ENCODE peak calls at places on chromosomes 2 and 18, in nine cellular contexts. K, O, V, N, M, Y, E, P and L are unnamed samples.

GRCh38 chr2:165471349-165471975 is 2.0 kb downstream of the CSRNP3 start:
- DNase-seq in M (no peak), O (no peak), E (no peak), K (no peak), V (no peak), N (no peak), P (peak), Y (peak), L (no peak)

GRCh38 chr2:172693037-172693436 is 42.6 kb upstream of the RAPGEF4 start:
- DNase-seq in O (peak), V (peak), Y (peak), E (no peak), M (peak), P (peak), N (no peak), K (peak), L (peak)

GRCh38 chr2:224574423-224575084 is 10.6 kb downstream of the CUL3 start:
- DNase-seq in Y (no peak), N (no peak), E (no peak), V (no peak), K (no peak), P (no peak), O (no peak), M (no peak), L (no peak)

GRCh38 chr2:98127229-98127989 is 40.4 kb downstream of the VWA3B start:
- DNase-seq in E (no peak), O (no peak), P (no peak), V (no peak), N (no peak), K (no peak), Y (no peak), M (no peak), L (no peak)

GRCh38 chr2:86193901-86194567 is 1.2 kb downstream of the IMMT start:
- DNase-seq in O (no peak), M (no peak), Y (no peak), V (no peak), K (peak), P (no peak), N (no peak), E (no peak), L (no peak)

GRCh38 chr2:86026744-86027065 is 79.0 kb downstream of the POLR1A start:
- DNase-seq in Y (no peak), M (no peak), P (no peak), K (no peak), N (no peak), E (no peak), V (no peak), O (no peak), L (no peak)

GRCh38 chr2:21891191-21891590 is 767.4 kb downstream of the TDRD15 start:
- DNase-seq in K (no peak), Y (no peak), E (no peak), V (no peak), P (no peak), O (no peak), N (no peak), M (no peak), L (no peak)

GRCh38 chr2:222707689-222708273 is 36.3 kb downstream of the MOGAT1 start:
- DNase-seq in E (no peak), M (no peak), K (no peak), Y (peak), N (peak), O (no peak), V (peak), P (no peak), L (no peak)

GRCh38 chr2:75200140-75200985 is 1.0 kb upstream of the TACR1 start:
- DNase-seq in P (no peak), O (peak), E (peak), K (no peak), M (peak), N (peak), Y (peak), V (peak), L (no peak)

GRCh38 chr2:234025475-234025874 is 25.0 kb upstream of the SPP2 start:
- DNase-seq in O (no peak), K (peak), N (peak), M (no peak), P (no peak), E (no peak), Y (no peak), V (no peak), L (no peak)

GRCh38 chr2:240990726-240991377 is 7.6 kb upstream of the SNED1 start:
- DNase-seq in E (peak), Y (no peak), O (peak), M (peak), V (no peak), K (no peak), P (no peak), N (no peak), L (no peak)

GRCh38 chr2:156896294-156896693 is 361.2 kb upstream of the GALNT5 start:
- DNase-seq in M (no peak), V (peak), O (no peak), N (peak), E (no peak), P (no peak), Y (no peak), K (no peak), L (no peak)

GRCh38 chr2:201419057-201419635 is 32.1 kb downstream of the TRAK2 start:
- DNase-seq in N (no peak), P (no peak), M (no peak), O (no peak), V (no peak), Y (no peak), E (no peak), K (no peak), L (no peak)

GRCh38 chr2:70344195-70344594 is 42.3 kb upstream of the FAM136A start:
- DNase-seq in M (no peak), V (peak), N (no peak), E (no peak), Y (no peak), P (no peak), O (no peak), K (no peak), L (no peak)

GRCh38 chr2:221318751-221319150 is 253.4 kb downstream of the EPHA4 start:
- DNase-seq in V (peak), O (no peak), E (no peak), N (no peak), M (no peak), K (no peak), Y (no peak), P (peak), L (no peak)

GRCh38 chr2:221323513-221323912 is 248.6 kb downstream of the EPHA4 start:
- DNase-seq in M (no peak), V (no peak), P (no peak), K (no peak), Y (no peak), O (no peak), N (no peak), E (no peak), L (no peak)

DNA sequence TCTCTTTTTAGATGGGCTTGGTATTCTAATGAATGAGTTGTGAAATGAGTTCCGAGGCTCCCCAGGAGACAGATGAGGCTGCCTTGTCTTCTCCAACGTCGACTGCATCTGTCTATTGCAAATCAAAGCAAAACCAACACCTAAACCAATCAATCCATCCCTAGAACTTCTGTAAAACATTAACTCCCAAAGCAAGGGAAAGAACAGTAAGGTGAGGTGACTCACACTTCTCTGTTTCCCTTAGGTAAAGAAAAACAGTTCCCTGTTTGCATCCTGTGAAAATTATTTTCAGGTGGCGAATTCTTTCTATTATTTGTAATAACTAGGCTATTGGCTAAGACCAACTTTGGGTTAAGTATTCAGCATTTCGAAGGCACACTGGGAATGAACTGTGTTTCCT is 249.4 kb downstream of the EPHA4 start:
- DNase-seq in M (no peak), O (no peak), K (no peak), N (no peak), E (no peak), P (no peak), Y (no peak), V (no peak), L (no peak)
- TF ChIP-seq CTCF in M (no peak), O (no peak), K (no peak), N (no peak), E (no peak), P (no peak), Y (no peak), V (no peak), L (no peak)

GRCh38 chr18:77360315-77361186 is 110.9 kb downstream of the GALR1 start:
- DNase-seq in M (no peak), Y (no peak), P (no peak), O (no peak), N (no peak), E (no peak), V (no peak), K (no peak), L (no peak)
- H3K4me3 ChIP-seq in M (no peak), Y (no peak), P (no peak), O (no peak), N (no peak), E (no peak), V (no peak), K (no peak), L (no peak)

GRCh38 chr18:5546660-5547059 is 2.9 kb upstream of the EPB41L3 start:
- DNase-seq in V (peak), E (no peak), M (no peak), Y (peak), N (peak), O (no peak), K (peak), P (no peak), L (no peak)
- TF ChIP-seq CTCF in V (peak), E (peak), M (peak), Y (peak), N (no peak), O (no peak), K (peak), P (peak), L (peak)

DNA sequence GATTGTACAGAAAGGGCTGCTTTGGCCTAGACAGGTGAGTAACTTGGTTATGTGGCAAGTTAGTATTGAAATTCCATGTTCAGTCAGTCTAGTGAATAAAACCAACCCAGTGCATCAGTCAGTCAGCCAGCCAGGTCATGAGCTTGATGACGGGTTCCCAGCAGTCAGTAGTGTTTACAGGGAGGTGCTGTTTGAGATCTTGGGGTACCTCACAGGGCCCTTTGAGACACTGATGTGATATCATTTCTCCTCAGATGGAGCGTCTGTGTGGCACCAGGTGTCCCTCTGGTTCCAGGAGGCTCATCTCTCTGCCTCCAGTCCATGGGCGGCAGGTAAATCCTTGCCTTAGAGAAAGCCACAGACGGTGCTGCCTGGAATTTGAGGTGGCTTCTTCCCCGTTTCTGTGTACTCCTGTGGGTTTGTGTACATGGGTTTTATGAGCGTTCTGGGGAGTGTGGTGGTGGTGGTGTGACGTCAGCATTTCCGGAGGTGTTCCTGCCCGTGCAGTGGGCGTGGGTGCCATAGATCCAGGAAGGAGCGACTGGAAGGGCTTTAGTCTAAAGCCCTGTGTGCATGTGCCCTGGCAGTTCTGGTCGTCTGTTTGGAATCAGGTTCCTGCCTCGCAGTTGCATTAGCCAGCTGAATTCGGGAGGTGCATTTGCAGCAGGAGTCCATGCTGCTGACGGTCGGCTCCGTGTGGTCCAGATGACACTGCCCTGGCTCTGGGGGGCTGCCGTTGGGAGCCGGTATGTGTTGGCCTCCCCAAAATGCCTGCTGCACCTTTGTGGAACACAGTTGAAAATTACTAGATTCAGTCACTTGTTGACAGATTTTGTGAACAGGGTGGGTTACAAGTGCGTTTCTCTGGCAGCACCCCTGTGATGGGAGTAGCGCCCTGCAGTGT is 2.1 kb downstream of the CTDP1 start:
- DNase-seq in O (no peak), E (no peak), V (no peak), P (no peak), N (no peak), M (no peak), K (peak), Y (no peak), L (no peak)
- H3K4me3 ChIP-seq in O (no peak), E (peak), V (no peak), P (no peak), N (no peak), M (no peak), K (peak), Y (no peak), L (no peak)

GRCh38 chr2:199943373-199943772 is 11.9 kb downstream of the TYW5 start:
- DNase-seq in V (no peak), M (no peak), N (no peak), K (no peak), E (no peak), O (no peak), Y (no peak), P (no peak), L (no peak)

GRCh38 chr2:199936554-199936953 is 18.7 kb downstream of the TYW5 start:
- DNase-seq in N (no peak), M (no peak), Y (no peak), O (no peak), V (no peak), E (no peak), K (no peak), P (no peak), L (no peak)

GRCh38 chr2:199946196-199946595 is 9.1 kb downstream of the TYW5 start:
- DNase-seq in P (no peak), K (no peak), Y (no peak), E (no peak), V (no peak), N (no peak), M (no peak), O (no peak), L (no peak)

GRCh38 chr2:199940373-199940772 is 14.9 kb downstream of the TYW5 start:
- DNase-seq in P (no peak), K (peak), Y (peak), M (no peak), E (no peak), O (no peak), N (peak), V (peak), L (no peak)
- TF ChIP-seq CTCF in P (peak), K (no peak), Y (peak), M (no peak), E (no peak), O (peak), N (peak), V (peak), L (peak)

DNA sequence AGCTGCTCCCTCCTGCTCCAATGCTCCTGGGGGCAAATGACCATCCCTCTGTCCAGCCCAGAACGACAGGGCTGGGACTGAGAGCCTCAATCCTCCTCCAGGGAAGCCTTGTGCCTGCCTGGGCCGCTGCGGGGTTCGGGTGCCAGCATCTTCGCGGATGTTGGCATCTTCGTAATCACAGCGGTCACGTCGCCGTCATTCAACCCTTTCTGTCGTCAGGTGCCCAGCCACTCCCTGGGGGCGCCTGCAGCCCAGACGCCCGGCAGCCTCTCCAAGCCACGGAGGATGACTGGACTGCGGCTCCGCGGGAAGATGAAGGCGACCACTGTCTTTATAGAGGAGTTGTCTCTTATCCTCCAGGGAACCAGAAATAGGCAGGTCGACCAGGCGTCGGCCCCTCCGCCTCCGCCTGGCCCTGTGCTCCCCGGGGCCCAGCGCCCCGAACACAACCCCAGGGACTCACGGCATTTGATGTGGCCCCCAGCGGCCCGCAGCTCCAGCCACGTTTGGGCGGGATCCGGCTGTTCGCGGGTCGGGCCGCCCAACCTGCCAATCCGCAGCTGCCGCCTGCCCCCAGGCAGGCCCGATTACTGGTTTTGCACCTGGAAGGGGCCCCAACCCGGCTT is 113.9 kb downstream of the THNSL2 start:
- DNase-seq in O (no peak), V (no peak), E (no peak), M (no peak), P (no peak), N (no peak), Y (no peak), K (no peak), L (no peak)
- H3K4me3 ChIP-seq in O (no peak), V (no peak), E (no peak), M (no peak), P (no peak), N (no peak), Y (no peak), K (no peak), L (no peak)

GRCh38 chr2:140696449-140696848 is 1434.4 kb downstream of the LRP1B start:
- DNase-seq in K (no peak), E (no peak), N (no peak), P (no peak), M (no peak), Y (no peak), V (no peak), O (no peak), L (no peak)
- TF ChIP-seq CTCF in K (no peak), E (no peak), N (no peak), P (no peak), M (no peak), Y (no peak), V (no peak), O (no peak), L (no peak)

GRCh38 chr2:17539596-17539992 is 902 bp upstream of the VSNL1 start:
- DNase-seq in P (no peak), N (no peak), V (no peak), O (peak), M (peak), Y (peak), E (no peak), K (no peak), L (no peak)
- H3K4me3 ChIP-seq in P (no peak), N (no peak), V (no peak), O (no peak), M (peak), Y (peak), E (peak), K (no peak), L (peak)

GRCh38 chr2:71779306-71779855 is 326.0 kb downstream of the DYSF start:
- DNase-seq in V (peak), K (no peak), E (no peak), M (no peak), N (no peak), O (no peak), Y (peak), P (no peak), L (no peak)

GRCh38 chr2:71776227-71776626 is 322.9 kb downstream of the DYSF start:
- DNase-seq in O (no peak), Y (no peak), N (no peak), M (no peak), K (no peak), E (no peak), P (no peak), V (no peak), L (no peak)

GRCh38 chr2:71777946-71778345 is 324.6 kb downstream of the DYSF start:
- DNase-seq in V (no peak), O (no peak), P (no peak), Y (no peak), K (no peak), N (no peak), E (no peak), M (no peak), L (no peak)

GRCh38 chr2:71780162-71780561 is 326.8 kb downstream of the DYSF start:
- DNase-seq in E (no peak), V (no peak), K (no peak), P (no peak), O (no peak), N (no peak), Y (no peak), M (no peak), L (no peak)

GRCh38 chr2:71778514-71779305 is 325.3 kb downstream of the DYSF start:
- DNase-seq in O (no peak), P (no peak), K (no peak), E (no peak), M (no peak), V (no peak), N (no peak), Y (no peak), L (no peak)
- TF ChIP-seq CTCF in O (no peak), P (peak), K (no peak), E (no peak), M (no peak), V (no peak), N (no peak), Y (no peak), L (no peak)